ENCODE peak calls at places on chromosomes 3 and 15, in four cellular contexts. One of them, this sample, is unnamed.

GRCh38 chr3:183163563-183163962 is 1.0 kb upstream of the LAMP3 start:
- DNase-seq in fibroblast of lung: no peak
- DNase-seq in AG04450: no peak
- DNase-seq in mesendoderm: no peak
- DNase-seq in this sample: no peak

GRCh38 chr3:85670626-85671025 is 711.8 kb downstream of the CADM2 start:
- DNase-seq in fibroblast of lung: no peak
- DNase-seq in AG04450: no peak
- DNase-seq in mesendoderm: peak
- DNase-seq in this sample: no peak

GRCh38 chr3:56469141-56469540 is 874 bp upstream of the ERC2 start:
- DNase-seq in fibroblast of lung: no peak
- DNase-seq in AG04450: no peak
- DNase-seq in mesendoderm: no peak
- DNase-seq in this sample: no peak

GRCh38 chr3:127177226-127177625 is 15.7 kb upstream of the PRR23E start:
- DNase-seq in fibroblast of lung: no peak
- DNase-seq in AG04450: no peak
- DNase-seq in mesendoderm: peak
- DNase-seq in this sample: peak

GRCh38 chr3:31957106-31957505 is 24.0 kb downstream of the OSBPL10 start:
- DNase-seq in fibroblast of lung: no peak
- DNase-seq in AG04450: no peak
- DNase-seq in mesendoderm: no peak
- DNase-seq in this sample: no peak

GRCh38 chr3:102024270-102024904 is 175.1 kb downstream of the NFKBIZ start:
- DNase-seq in fibroblast of lung: no peak
- DNase-seq in AG04450: no peak
- DNase-seq in mesendoderm: no peak
- DNase-seq in this sample: no peak

GRCh38 chr15:87155771-87156170 is 1076.1 kb downstream of the AGBL1 start:
- DNase-seq in fibroblast of lung: no peak
- DNase-seq in AG04450: no peak
- DNase-seq in mesendoderm: no peak
- DNase-seq in this sample: no peak

GRCh38 chr3:57803647-57804081 is 47.6 kb downstream of the SLMAP start:
- DNase-seq in fibroblast of lung: peak
- DNase-seq in AG04450: peak
- DNase-seq in mesendoderm: peak
- DNase-seq in this sample: peak

GRCh38 chr15:95644476-95644875 is 686.0 kb upstream of the NR2F2 start:
- DNase-seq in fibroblast of lung: peak
- DNase-seq in AG04450: no peak
- DNase-seq in mesendoderm: no peak
- DNase-seq in this sample: no peak

GRCh38 chr15:52483712-52484111 is 45.0 kb downstream of the MYO5A start:
- DNase-seq in fibroblast of lung: peak
- DNase-seq in AG04450: no peak
- DNase-seq in mesendoderm: no peak
- DNase-seq in this sample: no peak

GRCh38 chr15:74240002-74240568 is 4.0 kb downstream of the CCDC33 start:
- DNase-seq in fibroblast of lung: peak
- DNase-seq in AG04450: no peak
- DNase-seq in mesendoderm: peak
- DNase-seq in this sample: peak

GRCh38 chr3:8453153-8453552 is 48.5 kb upstream of the LMCD1 start:
- DNase-seq in fibroblast of lung: no peak
- DNase-seq in AG04450: no peak
- DNase-seq in mesendoderm: no peak
- DNase-seq in this sample: no peak

GRCh38 chr3:136962961-136963360 is 5.2 kb downstream of the IL20RB start:
- DNase-seq in fibroblast of lung: no peak
- DNase-seq in AG04450: no peak
- DNase-seq in mesendoderm: no peak
- DNase-seq in this sample: no peak

GRCh38 chr15:49187537-49188245 is 17.6 kb downstream of the GALK2 start:
- DNase-seq in fibroblast of lung: peak
- DNase-seq in AG04450: peak
- DNase-seq in mesendoderm: no peak
- DNase-seq in this sample: no peak

GRCh38 chr3:25037049-25037547 is 391.0 kb upstream of the RARB start:
- DNase-seq in fibroblast of lung: peak
- DNase-seq in AG04450: no peak
- DNase-seq in mesendoderm: no peak
- DNase-seq in this sample: no peak

GRCh38 chr3:142613491-142613890 is 17.3 kb downstream of the PLS1 start:
- DNase-seq in fibroblast of lung: no peak
- DNase-seq in AG04450: no peak
- DNase-seq in mesendoderm: no peak
- DNase-seq in this sample: no peak

GRCh38 chr3:9769012-9769411 is 735 bp downstream of the CAMK1 start:
- DNase-seq in fibroblast of lung: no peak
- DNase-seq in AG04450: no peak
- DNase-seq in mesendoderm: no peak
- DNase-seq in this sample: no peak

DNA sequence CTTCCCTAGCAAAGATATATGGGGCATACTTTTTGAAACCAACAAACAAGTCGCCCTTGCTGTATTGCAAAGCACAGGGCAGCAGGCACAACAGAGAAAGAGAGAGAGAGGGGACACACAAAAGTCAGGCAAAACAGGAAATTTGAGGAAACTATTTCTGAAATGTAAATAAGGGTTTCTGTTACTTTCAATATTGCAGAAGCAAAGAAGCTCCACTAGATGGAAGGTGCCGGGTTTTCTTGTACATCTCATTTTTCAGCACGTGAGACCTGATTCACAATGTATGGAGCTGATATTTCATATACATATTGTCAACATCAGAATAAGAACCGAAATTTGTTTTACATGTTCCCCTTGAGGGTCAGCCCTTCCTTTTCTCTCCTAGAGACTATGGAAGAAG is 127.4 kb downstream of the FOXP1 start:
- DNase-seq in fibroblast of lung: peak
- DNase-seq in AG04450: no peak
- DNase-seq in mesendoderm: no peak
- DNase-seq in this sample: no peak
- H3K4me3 ChIP-seq in fibroblast of lung: peak
- H3K4me3 ChIP-seq in AG04450: peak
- H3K4me3 ChIP-seq in mesendoderm: no peak
- H3K4me3 ChIP-seq in this sample: no peak

DNA sequence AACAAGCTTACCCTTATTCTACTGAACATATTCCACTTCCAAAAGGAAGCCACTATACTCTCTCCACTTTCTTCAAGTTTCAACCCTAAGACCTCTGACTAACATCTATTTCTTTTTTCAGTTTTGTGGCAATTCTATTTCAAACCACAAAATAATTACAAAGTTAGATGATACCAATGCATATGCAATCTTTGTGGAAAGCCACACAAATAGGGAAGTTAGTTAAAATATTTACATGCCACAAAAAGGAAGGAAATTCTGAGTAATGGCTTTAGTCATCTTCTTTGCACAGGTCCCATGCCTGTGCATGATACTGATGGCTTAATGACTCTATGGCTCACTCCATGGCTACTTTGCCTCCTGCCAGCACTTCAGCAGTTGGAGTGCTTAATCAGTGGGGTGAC is 57.0 kb upstream of the MCTP2 start:
- DNase-seq in fibroblast of lung: peak
- DNase-seq in AG04450: peak
- DNase-seq in mesendoderm: no peak
- DNase-seq in this sample: no peak
- H3K4me3 ChIP-seq in fibroblast of lung: no peak
- H3K4me3 ChIP-seq in AG04450: no peak
- H3K4me3 ChIP-seq in mesendoderm: no peak
- H3K4me3 ChIP-seq in this sample: no peak

GRCh38 chr15:27119695-27120266 is 148.8 kb downstream of the GABRG3 start:
- DNase-seq in fibroblast of lung: no peak
- DNase-seq in AG04450: no peak
- DNase-seq in mesendoderm: peak
- DNase-seq in this sample: no peak
- H3K4me3 ChIP-seq in fibroblast of lung: no peak
- H3K4me3 ChIP-seq in AG04450: no peak
- H3K4me3 ChIP-seq in mesendoderm: no peak
- H3K4me3 ChIP-seq in this sample: no peak

DNA sequence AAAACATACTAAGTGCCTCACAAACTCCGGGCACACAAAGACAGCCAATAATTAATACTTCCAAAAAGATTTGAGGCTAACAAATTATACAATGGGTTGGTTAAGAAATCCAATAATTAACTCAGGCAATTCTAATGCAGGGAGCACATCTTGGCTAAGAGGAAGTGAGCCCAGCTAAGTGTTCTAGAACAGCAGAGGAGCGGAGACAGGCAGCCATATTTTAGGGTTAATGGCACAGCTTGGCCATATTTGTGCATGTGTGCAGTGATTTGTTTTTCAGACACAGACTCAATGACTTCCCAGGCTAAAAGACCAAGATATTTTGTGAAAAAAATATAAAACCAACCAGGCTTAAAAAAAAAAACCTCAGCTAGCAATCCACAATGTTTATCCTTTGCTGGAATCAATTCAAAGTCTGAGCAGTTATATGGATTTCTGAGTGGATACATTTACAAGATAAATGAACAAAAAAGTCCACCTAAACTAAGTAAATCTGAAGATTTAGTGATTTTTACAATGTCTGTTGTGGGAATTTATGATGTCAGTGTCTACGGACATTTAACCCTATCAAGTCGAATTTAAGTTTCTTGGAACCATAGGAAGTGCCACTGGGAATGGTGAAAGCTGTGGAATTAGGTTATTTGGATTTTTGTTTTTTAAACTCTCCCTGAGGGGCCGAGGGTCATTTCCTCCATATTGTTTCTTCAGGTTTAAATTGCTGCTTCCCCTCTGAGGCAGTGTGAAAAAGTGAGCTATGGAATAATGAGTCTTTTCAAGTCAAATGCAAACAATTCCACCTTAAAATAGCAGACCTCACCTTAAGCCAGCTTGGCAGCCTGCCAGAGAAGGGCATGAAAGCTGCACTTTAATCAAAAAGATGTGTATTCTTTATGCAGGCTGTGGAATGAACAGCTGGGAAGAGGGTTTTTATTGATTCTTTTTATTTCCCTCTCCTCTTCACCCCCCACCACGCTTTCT is 413.7 kb upstream of the TBL1XR1 start:
- DNase-seq in fibroblast of lung: peak
- DNase-seq in AG04450: no peak
- DNase-seq in mesendoderm: no peak
- DNase-seq in this sample: no peak
- H3K4me3 ChIP-seq in fibroblast of lung: no peak
- H3K4me3 ChIP-seq in AG04450: no peak
- H3K4me3 ChIP-seq in mesendoderm: no peak
- H3K4me3 ChIP-seq in this sample: no peak

GRCh38 chr3:133775309-133775708 is 29.1 kb downstream of the TF start:
- DNase-seq in fibroblast of lung: no peak
- DNase-seq in AG04450: no peak
- DNase-seq in mesendoderm: no peak
- DNase-seq in this sample: no peak

GRCh38 chr3:133779626-133780203 is 25.9 kb upstream of the SRPRB start:
- DNase-seq in fibroblast of lung: no peak
- DNase-seq in AG04450: no peak
- DNase-seq in mesendoderm: no peak
- DNase-seq in this sample: no peak

GRCh38 chr3:133775835-133776234 is 29.6 kb downstream of the TF start:
- DNase-seq in fibroblast of lung: no peak
- DNase-seq in AG04450: no peak
- DNase-seq in mesendoderm: no peak
- DNase-seq in this sample: no peak

GRCh38 chr3:133777807-133778568 is 27.6 kb upstream of the SRPRB start:
- DNase-seq in fibroblast of lung: no peak
- DNase-seq in AG04450: no peak
- DNase-seq in mesendoderm: no peak
- DNase-seq in this sample: no peak

GRCh38 chr3:133776794-133777438 is 28.7 kb upstream of the SRPRB start:
- DNase-seq in fibroblast of lung: no peak
- DNase-seq in AG04450: no peak
- DNase-seq in mesendoderm: no peak
- DNase-seq in this sample: no peak
- H3K4me3 ChIP-seq in fibroblast of lung: no peak
- H3K4me3 ChIP-seq in AG04450: no peak
- H3K4me3 ChIP-seq in mesendoderm: no peak
- H3K4me3 ChIP-seq in this sample: no peak

This sample was measured in lower leg skin.